ENCODE peak calls at places on chromosomes 12 and 14, in ten cellular contexts. R is cardiac muscle cell, N is Panc1, Y is A549, C is stomach, D is tibial artery, J is gastrocnemius medialis, G is astrocyte of the spinal cord, O is fibroblast of pulmonary artery, P is GM20000. E is an unnamed sample.

GRCh38 chr14:100982356-100982755 is 78.8 kb upstream of the RTL1 start:
- DNase-seq in O (no peak), N (no peak), C (no peak), R (no peak), P (no peak), Y (no peak), D (no peak), G (no peak), J (no peak), E (no peak)

GRCh38 chr12:7989827-7990491 is 42.6 kb upstream of the FOXJ2 start:
- DNase-seq in N (no peak), D (no peak), O (peak), R (no peak), P (peak), C (peak), J (peak), Y (no peak), G (no peak), E (no peak)

GRCh38 chr12:84772281-84772680 is 140.3 kb downstream of the SLC6A15 start:
- DNase-seq in D (no peak), Y (no peak), R (no peak), G (peak), O (no peak), J (no peak), N (no peak), P (no peak), C (no peak), E (no peak)

GRCh38 chr12:45213107-45213506 is 2.8 kb upstream of the ANO6 start:
- DNase-seq in Y (no peak), R (no peak), N (no peak), D (no peak), P (no peak), G (no peak), O (no peak), C (no peak), J (no peak), E (no peak)

GRCh38 chr14:49692191-49692757 is 646 bp upstream of the KLHDC1 start:
- DNase-seq in C (no peak), G (no peak), J (no peak), D (no peak), Y (no peak), N (no peak), R (peak), O (peak), P (no peak), E (no peak)

GRCh38 chr14:96268426-96269358 is 12.7 kb downstream of the BDKRB1 start:
- DNase-seq in D (no peak), N (no peak), Y (peak), P (no peak), R (peak), G (peak), J (no peak), C (no peak), O (peak), E (no peak)

GRCh38 chr14:37813746-37814145 is 218.3 kb downstream of the TTC6 start:
- DNase-seq in J (no peak), P (no peak), G (no peak), Y (no peak), R (no peak), O (no peak), N (no peak), D (no peak), C (no peak), E (no peak)

GRCh38 chr14:92578511-92578910 is 64.9 kb downstream of the RIN3 start:
- DNase-seq in D (peak), P (no peak), C (no peak), J (no peak), N (no peak), R (peak), O (peak), G (peak), Y (no peak), E (no peak)

GRCh38 chr12:28506271-28506670 is 316.0 kb downstream of the CCDC91 start:
- DNase-seq in Y (no peak), J (no peak), O (no peak), R (no peak), G (no peak), D (no peak), P (no peak), C (no peak), N (no peak), E (no peak)

GRCh38 chr12:116666305-116666673 is 71.6 kb downstream of the SPRING1 start:
- DNase-seq in O (no peak), P (no peak), D (no peak), C (no peak), N (no peak), G (no peak), R (no peak), J (no peak), Y (no peak), E (no peak)

GRCh38 chr14:25009891-25010290 is 40.1 kb downstream of the STXBP6 start:
- DNase-seq in P (no peak), G (peak), N (no peak), J (no peak), D (no peak), R (peak), Y (no peak), O (peak), C (no peak), E (no peak)

GRCh38 chr12:62594771-62595170 is 128.1 kb downstream of the MON2 start:
- DNase-seq in D (no peak), O (no peak), Y (no peak), C (no peak), N (no peak), J (no peak), P (no peak), R (no peak), G (no peak), E (no peak)
- TF ChIP-seq CTCF in D (no peak), O (no peak), Y (no peak), C (no peak), N (no peak), J (no peak), P (no peak), R (no peak), G (no peak), E (no peak)

GRCh38 chr12:57276935-57277563 is 26.1 kb upstream of the STAC3 start:
- DNase-seq in P (no peak), Y (peak), C (peak), D (no peak), J (no peak), R (peak), G (peak), O (peak), N (no peak), E (no peak)
- TF ChIP-seq CTCF in P (no peak), Y (peak), C (peak), D (peak), J (peak), R (peak), G (peak), O (peak), N (peak), E (no peak)

DNA sequence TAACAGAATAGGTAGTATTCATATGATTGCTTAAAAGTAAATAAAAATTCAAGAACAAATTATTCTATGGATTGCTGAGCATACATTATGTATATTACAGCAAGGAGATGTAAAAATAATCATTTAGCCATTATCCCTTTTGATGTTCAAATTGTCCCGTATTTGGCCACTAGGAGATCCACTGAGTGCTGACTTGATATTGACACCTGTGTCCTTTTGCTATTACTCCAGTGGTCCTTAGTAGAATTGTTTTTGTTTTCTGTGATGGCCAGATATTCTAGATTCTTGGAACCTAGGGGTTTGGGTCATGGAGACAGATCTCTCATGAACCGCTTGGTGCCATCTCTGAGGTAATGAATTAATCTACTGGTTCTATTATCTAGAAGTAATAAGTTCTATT is 16.8 kb downstream of the ERO1A start:
- DNase-seq in P (no peak), R (no peak), C (no peak), Y (peak), D (no peak), J (no peak), G (no peak), N (no peak), O (no peak), E (no peak)
- TF ChIP-seq CTCF in P (no peak), R (no peak), C (no peak), Y (peak), D (no peak), J (no peak), G (peak), N (peak), O (peak), E (peak)

DNA sequence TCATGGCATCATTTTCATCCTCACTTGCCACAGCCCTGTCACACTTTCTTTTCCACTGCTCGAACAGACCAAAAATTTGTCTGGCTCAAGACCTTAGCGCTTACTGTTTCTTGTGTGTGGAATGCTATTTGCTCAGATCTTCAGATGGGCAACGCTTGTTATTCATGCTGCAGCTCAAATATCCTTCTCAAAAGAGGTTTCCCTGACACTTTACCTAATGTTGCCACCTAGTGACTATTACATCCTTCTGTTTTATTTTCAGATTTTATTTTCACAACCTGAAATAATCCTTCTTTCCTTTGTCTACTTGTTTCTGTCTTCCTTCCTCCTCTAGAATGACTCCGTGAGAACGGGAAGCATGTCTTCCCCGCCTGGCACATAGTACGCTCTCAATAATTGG is 5.6 kb downstream of the FBXO33 start:
- DNase-seq in J (no peak), O (peak), P (peak), R (peak), G (peak), Y (no peak), D (no peak), C (no peak), N (peak), E (no peak)
- TF ChIP-seq CTCF in J (no peak), O (peak), P (no peak), R (peak), G (peak), Y (peak), D (no peak), C (no peak), N (peak), E (no peak)

E was measured in mesothelial cell of epicardium.